ENCODE peak calls at places on chromosomes 7 and 10, in ten cellular contexts. One of them, this sample, is unnamed.

GRCh38 chr10:119807960-119808697 is 64.5 kb downstream of the MCMBP start:
- DNase-seq in OCI-LY7: no peak
- DNase-seq in psoas muscle: no peak
- DNase-seq in IMR-90: peak; percentile 93
- DNase-seq in fibroblast of lung: peak; percentile 92
- DNase-seq in type B pancreatic cell: no peak
- DNase-seq in heart right ventricle: no peak
- DNase-seq in lower lobe of right lung: no peak
- DNase-seq in keratinocyte: peak; percentile 7
- DNase-seq in GM20000: no peak
- DNase-seq in this sample: peak; percentile 86

GRCh38 chr7:48718731-48719387 is 205.5 kb upstream of the CDC14C start:
- DNase-seq in OCI-LY7: no peak
- DNase-seq in psoas muscle: no peak
- DNase-seq in IMR-90: no peak
- DNase-seq in fibroblast of lung: no peak
- DNase-seq in type B pancreatic cell: no peak
- DNase-seq in heart right ventricle: no peak
- DNase-seq in lower lobe of right lung: no peak
- DNase-seq in keratinocyte: no peak
- DNase-seq in GM20000: no peak
- DNase-seq in this sample: no peak

GRCh38 chr10:50572017-50572491 is 51.7 kb downstream of the SGMS1 start:
- DNase-seq in OCI-LY7: no peak
- DNase-seq in psoas muscle: no peak
- DNase-seq in IMR-90: no peak
- DNase-seq in fibroblast of lung: no peak
- DNase-seq in type B pancreatic cell: no peak
- DNase-seq in heart right ventricle: no peak
- DNase-seq in lower lobe of right lung: no peak
- DNase-seq in keratinocyte: no peak
- DNase-seq in GM20000: no peak
- DNase-seq in this sample: no peak

GRCh38 chr10:35661236-35661635 is 19.1 kb upstream of the FZD8 start:
- DNase-seq in OCI-LY7: no peak
- DNase-seq in psoas muscle: no peak
- DNase-seq in IMR-90: no peak
- DNase-seq in fibroblast of lung: no peak
- DNase-seq in type B pancreatic cell: no peak
- DNase-seq in heart right ventricle: no peak
- DNase-seq in lower lobe of right lung: no peak
- DNase-seq in keratinocyte: no peak
- DNase-seq in GM20000: no peak
- DNase-seq in this sample: no peak

GRCh38 chr7:50824882-50825281 is 42.2 kb upstream of the GRB10 start:
- DNase-seq in OCI-LY7: no peak
- DNase-seq in psoas muscle: no peak
- DNase-seq in IMR-90: no peak
- DNase-seq in fibroblast of lung: no peak
- DNase-seq in type B pancreatic cell: no peak
- DNase-seq in heart right ventricle: no peak
- DNase-seq in lower lobe of right lung: no peak
- DNase-seq in keratinocyte: no peak
- DNase-seq in GM20000: no peak
- DNase-seq in this sample: no peak

GRCh38 chr10:111481271-111482073 is 404.6 kb downstream of the ADRA2A start:
- DNase-seq in OCI-LY7: no peak
- DNase-seq in psoas muscle: no peak
- DNase-seq in IMR-90: no peak
- DNase-seq in fibroblast of lung: peak; percentile 54
- DNase-seq in type B pancreatic cell: no peak
- DNase-seq in heart right ventricle: no peak
- DNase-seq in lower lobe of right lung: no peak
- DNase-seq in keratinocyte: peak; percentile 62
- DNase-seq in GM20000: no peak
- DNase-seq in this sample: no peak

GRCh38 chr7:532379-533143 is 12.9 kb upstream of the PDGFA start:
- DNase-seq in OCI-LY7: no peak
- DNase-seq in psoas muscle: no peak
- DNase-seq in IMR-90: no peak
- DNase-seq in fibroblast of lung: no peak
- DNase-seq in type B pancreatic cell: no peak
- DNase-seq in heart right ventricle: no peak
- DNase-seq in lower lobe of right lung: no peak
- DNase-seq in keratinocyte: no peak
- DNase-seq in GM20000: no peak
- DNase-seq in this sample: no peak

GRCh38 chr7:135859548-135859947 is 110.9 kb upstream of the FAM180A start:
- DNase-seq in OCI-LY7: no peak
- DNase-seq in psoas muscle: no peak
- DNase-seq in IMR-90: peak; percentile 29
- DNase-seq in fibroblast of lung: peak; percentile 44
- DNase-seq in type B pancreatic cell: no peak
- DNase-seq in heart right ventricle: no peak
- DNase-seq in lower lobe of right lung: no peak
- DNase-seq in keratinocyte: no peak
- DNase-seq in GM20000: no peak
- DNase-seq in this sample: peak; percentile 18

GRCh38 chr7:135704074-135704473 is 23.9 kb downstream of the SLC13A4 start:
- DNase-seq in OCI-LY7: peak; percentile 22
- DNase-seq in psoas muscle: no peak
- DNase-seq in IMR-90: no peak
- DNase-seq in fibroblast of lung: no peak
- DNase-seq in type B pancreatic cell: no peak
- DNase-seq in heart right ventricle: no peak
- DNase-seq in lower lobe of right lung: no peak
- DNase-seq in keratinocyte: no peak
- DNase-seq in GM20000: no peak
- DNase-seq in this sample: no peak

GRCh38 chr7:117035463-117035862 is 82.2 kb downstream of the ST7 start:
- DNase-seq in OCI-LY7: no peak
- DNase-seq in psoas muscle: no peak
- DNase-seq in IMR-90: no peak
- DNase-seq in fibroblast of lung: no peak
- DNase-seq in type B pancreatic cell: no peak
- DNase-seq in heart right ventricle: no peak
- DNase-seq in lower lobe of right lung: no peak
- DNase-seq in keratinocyte: no peak
- DNase-seq in GM20000: no peak
- DNase-seq in this sample: no peak
- TF ChIP-seq CTCF in OCI-LY7: no peak
- TF ChIP-seq CTCF in psoas muscle: no peak
- TF ChIP-seq CTCF in IMR-90: peak; percentile 6
- TF ChIP-seq CTCF in fibroblast of lung: peak; percentile 6
- TF ChIP-seq CTCF in type B pancreatic cell: peak; percentile 61
- TF ChIP-seq CTCF in heart right ventricle: no peak
- TF ChIP-seq CTCF in lower lobe of right lung: no peak
- TF ChIP-seq CTCF in keratinocyte: no peak
- TF ChIP-seq CTCF in GM20000: no peak
- TF ChIP-seq CTCF in this sample: no peak

DNA sequence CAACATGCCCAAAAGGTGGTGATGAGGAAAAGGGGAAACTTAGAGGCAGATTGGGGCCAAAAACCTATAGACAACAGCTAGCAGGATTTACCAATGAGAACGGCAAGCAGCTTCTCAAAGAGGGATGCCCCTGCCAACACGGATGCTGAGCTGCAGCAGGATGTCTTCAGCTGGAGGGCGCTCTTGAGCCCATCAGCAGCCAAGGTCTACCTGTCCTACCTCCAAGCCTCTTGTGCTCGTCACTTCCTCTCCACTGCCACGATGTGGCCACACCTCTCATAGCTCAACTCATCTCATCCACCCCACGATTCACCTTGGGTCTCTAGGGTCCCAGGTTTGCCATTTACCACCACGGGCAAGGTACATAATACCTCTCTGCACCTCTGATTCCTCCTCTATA is 36.5 kb downstream of the DLG5 start:
- DNase-seq in OCI-LY7: no peak
- DNase-seq in psoas muscle: no peak
- DNase-seq in IMR-90: no peak
- DNase-seq in fibroblast of lung: no peak
- DNase-seq in type B pancreatic cell: no peak
- DNase-seq in heart right ventricle: no peak
- DNase-seq in lower lobe of right lung: no peak
- DNase-seq in keratinocyte: no peak
- DNase-seq in GM20000: no peak
- DNase-seq in this sample: no peak
- TF ChIP-seq CTCF in OCI-LY7: peak; percentile 37
- TF ChIP-seq CTCF in psoas muscle: no peak
- TF ChIP-seq CTCF in IMR-90: peak; percentile 1
- TF ChIP-seq CTCF in fibroblast of lung: no peak
- TF ChIP-seq CTCF in type B pancreatic cell: no peak
- TF ChIP-seq CTCF in heart right ventricle: no peak
- TF ChIP-seq CTCF in lower lobe of right lung: no peak
- TF ChIP-seq CTCF in keratinocyte: peak; percentile 65
- TF ChIP-seq CTCF in GM20000: no peak
- TF ChIP-seq CTCF in this sample: no peak

DNA sequence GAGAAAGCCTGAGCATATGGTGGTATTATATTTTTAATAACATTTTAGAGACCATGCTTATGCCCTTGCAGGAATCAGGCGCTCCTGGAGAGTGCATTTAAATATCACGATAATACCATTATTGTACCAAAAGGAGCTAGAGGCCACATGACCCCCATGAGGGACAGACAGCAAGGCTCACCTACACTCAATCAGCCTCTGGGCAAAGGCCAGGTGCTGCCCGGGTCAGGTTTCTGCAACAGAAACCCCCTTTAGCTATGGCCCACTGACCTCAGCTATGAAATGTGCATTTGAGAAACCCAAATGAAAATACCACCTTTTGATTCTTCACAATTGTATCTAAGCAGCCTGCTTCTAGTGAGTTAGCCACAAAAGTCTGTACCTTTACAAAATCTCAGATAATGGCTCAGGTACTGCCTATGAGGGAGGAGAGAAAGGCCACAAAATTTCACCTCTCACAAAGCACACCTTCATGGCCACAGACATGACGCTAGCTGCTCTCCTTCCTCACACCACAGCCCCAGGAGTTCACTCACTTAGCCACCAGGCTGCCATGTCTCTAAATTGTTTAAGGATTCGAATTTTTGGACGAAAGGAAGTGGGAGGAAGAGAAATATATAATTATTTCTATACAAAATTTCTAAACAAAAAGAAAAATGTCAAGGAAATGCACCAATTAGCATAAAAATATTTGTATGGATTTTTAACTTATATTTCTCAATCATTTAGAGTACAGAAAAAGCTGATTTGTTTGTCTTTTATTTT is 79.9 kb downstream of the GLI3 start:
- DNase-seq in OCI-LY7: no peak
- DNase-seq in psoas muscle: no peak
- DNase-seq in IMR-90: no peak
- DNase-seq in fibroblast of lung: no peak
- DNase-seq in type B pancreatic cell: no peak
- DNase-seq in heart right ventricle: no peak
- DNase-seq in lower lobe of right lung: no peak
- DNase-seq in keratinocyte: no peak
- DNase-seq in GM20000: no peak
- DNase-seq in this sample: no peak
- TF ChIP-seq CTCF in OCI-LY7: no peak
- TF ChIP-seq CTCF in psoas muscle: no peak
- TF ChIP-seq CTCF in IMR-90: no peak
- TF ChIP-seq CTCF in fibroblast of lung: no peak
- TF ChIP-seq CTCF in type B pancreatic cell: peak; percentile 60
- TF ChIP-seq CTCF in heart right ventricle: no peak
- TF ChIP-seq CTCF in lower lobe of right lung: no peak
- TF ChIP-seq CTCF in keratinocyte: no peak
- TF ChIP-seq CTCF in GM20000: no peak
- TF ChIP-seq CTCF in this sample: no peak

DNA sequence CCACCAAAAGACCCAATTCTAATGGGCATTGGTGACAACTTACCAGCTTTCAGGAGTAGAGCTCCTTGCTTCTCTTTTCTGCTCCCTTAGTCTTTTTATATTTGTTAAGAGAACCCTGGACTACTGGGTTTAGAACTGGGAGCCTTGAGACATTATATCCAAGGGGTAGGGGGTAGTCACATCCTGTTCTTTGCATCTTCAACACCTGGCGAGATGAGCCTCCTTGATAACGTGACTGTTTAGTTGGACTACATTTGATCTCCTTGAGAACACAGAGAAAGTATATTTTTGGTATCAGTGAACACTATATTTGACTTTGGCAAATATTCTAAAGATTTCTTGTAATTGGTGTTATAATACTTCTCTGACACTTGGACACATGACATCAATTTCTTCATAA is 9.0 kb upstream of the SMNDC1 start:
- DNase-seq in OCI-LY7: no peak
- DNase-seq in psoas muscle: no peak
- DNase-seq in IMR-90: no peak
- DNase-seq in fibroblast of lung: no peak
- DNase-seq in type B pancreatic cell: no peak
- DNase-seq in heart right ventricle: no peak
- DNase-seq in lower lobe of right lung: no peak
- DNase-seq in keratinocyte: no peak
- DNase-seq in GM20000: no peak
- DNase-seq in this sample: no peak
- TF ChIP-seq CTCF in OCI-LY7: peak; percentile 10
- TF ChIP-seq CTCF in psoas muscle: no peak
- TF ChIP-seq CTCF in IMR-90: no peak
- TF ChIP-seq CTCF in fibroblast of lung: no peak
- TF ChIP-seq CTCF in type B pancreatic cell: no peak
- TF ChIP-seq CTCF in heart right ventricle: no peak
- TF ChIP-seq CTCF in lower lobe of right lung: no peak
- TF ChIP-seq CTCF in keratinocyte: no peak
- TF ChIP-seq CTCF in GM20000: no peak
- TF ChIP-seq CTCF in this sample: no peak

DNA sequence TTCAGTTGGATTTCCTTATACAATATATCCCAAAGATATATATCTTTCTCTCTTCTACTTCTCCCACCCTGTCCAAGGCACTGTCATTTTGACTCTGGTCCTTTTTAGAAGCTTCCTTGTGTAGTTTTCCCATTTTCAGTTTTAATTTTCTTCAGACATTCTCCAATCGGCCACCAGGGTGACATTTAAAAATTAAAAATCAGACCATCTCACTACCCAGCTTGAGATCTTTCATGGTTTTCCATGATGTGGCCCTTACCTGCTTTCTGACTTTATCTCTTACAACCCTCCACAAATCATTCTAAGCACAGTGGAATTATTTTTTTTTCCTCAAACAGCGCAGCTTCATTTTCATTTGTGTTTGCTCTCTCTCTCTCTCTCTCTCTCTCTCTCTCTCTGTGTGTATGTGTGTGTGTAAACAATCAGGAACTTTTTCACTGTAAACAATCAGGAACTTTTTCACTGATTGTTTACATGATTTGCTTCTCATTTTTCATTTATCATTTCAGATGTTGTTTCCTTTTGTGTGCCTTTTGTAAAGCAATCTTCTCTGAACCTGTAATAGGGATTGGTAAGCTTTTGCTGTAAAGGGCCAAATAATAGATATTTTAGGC is 348.8 kb downstream of the ATRNL1 start:
- DNase-seq in OCI-LY7: no peak
- DNase-seq in psoas muscle: no peak
- DNase-seq in IMR-90: no peak
- DNase-seq in fibroblast of lung: no peak
- DNase-seq in type B pancreatic cell: no peak
- DNase-seq in heart right ventricle: no peak
- DNase-seq in lower lobe of right lung: no peak
- DNase-seq in keratinocyte: no peak
- DNase-seq in GM20000: no peak
- DNase-seq in this sample: no peak
- TF ChIP-seq CTCF in OCI-LY7: peak; percentile 31
- TF ChIP-seq CTCF in psoas muscle: no peak
- TF ChIP-seq CTCF in IMR-90: no peak
- TF ChIP-seq CTCF in fibroblast of lung: peak; percentile 32
- TF ChIP-seq CTCF in type B pancreatic cell: peak; percentile 66
- TF ChIP-seq CTCF in heart right ventricle: no peak
- TF ChIP-seq CTCF in lower lobe of right lung: no peak
- TF ChIP-seq CTCF in keratinocyte: no peak
- TF ChIP-seq CTCF in GM20000: no peak
- TF ChIP-seq CTCF in this sample: no peak

GRCh38 chr10:13219685-13220670 is 14.2 kb downstream of the UCMA start:
- DNase-seq in OCI-LY7: peak; percentile 79
- DNase-seq in psoas muscle: peak; percentile 84
- DNase-seq in IMR-90: peak; percentile 7
- DNase-seq in fibroblast of lung: peak; percentile 7
- DNase-seq in type B pancreatic cell: no peak
- DNase-seq in heart right ventricle: no peak
- DNase-seq in lower lobe of right lung: no peak
- DNase-seq in keratinocyte: no peak
- DNase-seq in GM20000: peak; percentile 54
- DNase-seq in this sample: peak; percentile 14
- TF ChIP-seq CTCF in OCI-LY7: peak; percentile 71
- TF ChIP-seq CTCF in psoas muscle: peak; percentile 16
- TF ChIP-seq CTCF in IMR-90: no peak
- TF ChIP-seq CTCF in fibroblast of lung: no peak
- TF ChIP-seq CTCF in type B pancreatic cell: peak; percentile 42
- TF ChIP-seq CTCF in heart right ventricle: no peak
- TF ChIP-seq CTCF in lower lobe of right lung: no peak
- TF ChIP-seq CTCF in keratinocyte: peak; percentile 10
- TF ChIP-seq CTCF in GM20000: peak; percentile 5
- TF ChIP-seq CTCF in this sample: peak; percentile 38